ENCODE peak calls at places on chromosome 19, in seven cellular contexts. O is pancreas, D is A549, I is ovary, Q is neural progenitor cell, C is cardiac muscle cell, V is fibroblast of lung. N is an unnamed sample.
A peak's percentile ranks its signal among the peaks of the same experiment; 100 is the strongest.

GRCh38 chr19:1483979-1484428 is 5.0 kb upstream of the C19orf25 start:
- DNase-seq in D (no peak), V (no peak), C (no peak), O (peak; percentile 62), Q (no peak), I (no peak), N (no peak)

GRCh38 chr19:1471514-1472107 is 7.4 kb downstream of the C19orf25 start:
- DNase-seq in C (no peak), I (no peak), V (no peak), Q (peak; percentile 49), D (no peak), O (peak; percentile 66), N (no peak)

GRCh38 chr19:1811472-1811894 is 593 bp downstream of the ATP8B3 start:
- DNase-seq in I (peak; percentile 72), O (peak; percentile 93), Q (no peak), V (peak; percentile 16), C (peak; percentile 14), D (peak; percentile 81), N (peak; percentile 68)

GRCh38 chr19:50835785-50836542 is 2.6 kb upstream of the KLK15 start:
- DNase-seq in Q (peak; percentile 79), V (peak; percentile 35), I (peak; percentile 83), O (peak; percentile 96), C (peak; percentile 86), D (peak; percentile 83), N (peak; percentile 92)

GRCh38 chr19:5048091-5048726 is 79.3 kb downstream of the KDM4B start:
- DNase-seq in O (peak; percentile 92), C (peak; percentile 83), V (peak; percentile 72), I (peak; percentile 87), D (peak; percentile 86), Q (peak; percentile 90), N (peak; percentile 77)

GRCh38 chr19:47032171-47032811 is 12.7 kb downstream of the NPAS1 start:
- DNase-seq in C (peak; percentile 63), V (no peak), O (peak; percentile 84), I (no peak), Q (peak; percentile 71), D (peak; percentile 67), N (peak; percentile 59)

GRCh38 chr19:4550479-4551050 is 8.9 kb downstream of the SEMA6B start:
- DNase-seq in O (peak; percentile 56), I (no peak), V (no peak), C (no peak), Q (no peak), D (no peak), N (no peak)

GRCh38 chr19:12759686-12760085 is 8.1 kb downstream of the BEST2 start:
- DNase-seq in Q (no peak), I (no peak), D (no peak), V (no peak), C (no peak), O (no peak), N (no peak)

GRCh38 chr19:3544742-3545668 is 6.0 kb downstream of the TEKTIP1 start:
- DNase-seq in Q (peak; percentile 60), I (peak; percentile 76), O (peak; percentile 89), V (peak; percentile 42), C (peak; percentile 55), D (peak; percentile 63), N (peak; percentile 76)

GRCh38 chr19:1747285-1748114 is 5.8 kb upstream of the ONECUT3 start:
- DNase-seq in C (no peak), D (peak; percentile 83), Q (peak; percentile 53), O (no peak), V (peak; percentile 55), I (no peak), N (no peak)

GRCh38 chr19:39671739-39672363 is 16.1 kb downstream of the LGALS16 start:
- DNase-seq in D (peak; percentile 83), O (no peak), I (no peak), V (peak; percentile 48), Q (peak; percentile 78), C (peak; percentile 67), N (no peak)

GRCh38 chr19:55297267-55297666 is 13.5 kb downstream of the BRSK1 start:
- DNase-seq in C (no peak), O (no peak), I (no peak), V (no peak), Q (no peak), D (no peak), N (no peak)

GRCh38 chr19:53002479-53002878 is 11.2 kb upstream of the ERVV-1 start:
- DNase-seq in V (no peak), D (no peak), C (no peak), I (no peak), O (no peak), Q (peak; percentile 16), N (no peak)

GRCh38 chr19:14149509-14149994 is 13.2 kb upstream of the ASF1B start:
- DNase-seq in V (peak; percentile 51), D (no peak), O (no peak), C (no peak), I (peak; percentile 78), Q (no peak), N (peak; percentile 65)

GRCh38 chr19:1568320-1569019 is at the start of gene MEX3D:
- DNase-seq in O (peak; percentile 88), Q (peak; percentile 90), C (peak; percentile 89), D (peak; percentile 67), V (peak; percentile 54), I (peak; percentile 84), N (peak; percentile 83)

GRCh38 chr19:53511933-53512374 is 26.0 kb upstream of the ZNF331 start:
- DNase-seq in Q (peak; percentile 84), I (peak; percentile 55), C (peak; percentile 80), V (peak; percentile 49), D (peak; percentile 69), O (peak; percentile 69), N (no peak)

GRCh38 chr19:13103961-13104847 is 1.5 kb upstream of the LYL1 start:
- DNase-seq in O (peak; percentile 71), I (peak; percentile 59), V (no peak), D (no peak), C (peak; percentile 28), Q (peak; percentile 64), N (peak; percentile 83)

GRCh38 chr19:24033962-24034342 is 53.0 kb upstream of the ZNF254 start:
- DNase-seq in O (peak; percentile 45), C (peak; percentile 69), D (peak; percentile 56), V (peak; percentile 68), Q (peak; percentile 46), I (no peak), N (peak; percentile 58)

DNA sequence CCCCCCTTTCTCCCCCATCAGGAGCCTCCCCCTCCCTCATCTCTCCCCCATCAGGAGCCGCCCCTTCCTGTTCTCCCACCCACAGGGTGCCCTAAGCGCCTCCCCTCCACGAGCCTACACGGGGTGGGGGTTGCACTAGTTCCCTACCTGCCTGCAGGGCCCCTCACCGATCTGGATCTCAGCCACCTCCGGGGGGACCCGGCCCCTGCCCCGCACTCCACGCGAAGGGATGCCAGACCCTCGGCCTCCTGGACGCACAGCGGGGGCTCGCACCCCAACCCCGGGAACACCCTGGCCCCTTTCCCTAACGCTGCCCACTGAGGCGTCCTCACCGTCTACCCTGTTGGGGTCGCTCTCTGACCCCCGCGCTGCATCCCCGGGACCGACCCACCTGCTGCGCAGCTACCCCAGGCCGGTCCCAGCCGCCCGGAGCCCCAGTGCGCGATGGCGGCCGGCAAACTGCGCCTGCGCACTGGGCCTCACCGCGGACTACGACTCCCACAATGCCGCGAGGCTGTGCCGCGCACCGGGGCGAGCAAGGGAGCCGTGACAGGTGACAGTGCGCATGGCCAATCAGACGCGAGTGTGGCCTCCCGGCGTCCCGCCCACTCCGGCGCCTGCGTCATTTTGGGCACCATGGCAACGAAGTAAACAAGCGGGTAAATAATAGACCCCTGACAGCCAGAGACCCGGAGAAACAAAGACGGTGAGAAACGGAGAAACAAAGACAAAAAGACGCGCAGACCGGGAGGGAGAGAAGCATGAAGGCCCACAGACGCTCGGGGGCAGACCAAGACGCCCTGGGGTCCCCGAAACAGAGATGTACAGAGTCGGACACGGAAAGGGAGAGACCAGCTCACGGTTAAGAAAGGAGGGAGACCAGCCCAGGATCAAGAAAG is at the start of gene ZSCAN18:
- DNase-seq in C (peak; percentile 99), D (peak; percentile 82), I (peak; percentile 99), O (peak; percentile 100), Q (peak; percentile 100), V (peak; percentile 96), N (peak; percentile 98)
- TF ChIP-seq CTCF in C (no peak), D (no peak), I (no peak), O (no peak), Q (peak; percentile 12), V (no peak), N (no peak)

DNA sequence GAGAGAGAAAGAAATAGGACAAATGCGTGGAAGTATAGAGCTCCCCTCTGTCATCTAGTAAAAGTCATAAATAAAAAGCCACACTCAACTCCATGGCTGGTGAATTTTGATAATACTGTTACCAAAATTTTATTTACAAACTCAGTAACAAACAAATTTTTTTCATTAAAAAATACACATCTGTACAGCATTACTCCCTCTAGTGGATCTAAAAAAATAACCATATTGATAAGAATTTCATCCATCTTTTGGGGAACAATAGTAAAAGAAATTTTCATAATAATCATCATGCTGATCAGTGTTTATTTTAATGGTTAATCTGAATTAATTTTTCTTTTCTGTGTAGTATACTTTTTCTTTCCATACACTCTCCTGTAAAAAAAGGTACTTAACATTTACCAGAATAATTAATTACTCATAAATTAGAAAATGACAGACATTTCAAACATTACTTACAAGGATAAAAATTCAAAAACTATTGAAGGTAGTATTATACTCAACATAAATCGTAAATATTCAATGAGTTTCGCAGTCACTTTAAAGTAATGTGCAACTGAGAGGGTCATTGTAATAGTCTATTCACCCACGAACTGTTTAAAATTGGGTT is 173.5 kb upstream of the LSM14A start:
- DNase-seq in O (no peak), Q (no peak), I (no peak), V (peak; percentile 26), C (no peak), D (peak; percentile 16), N (no peak)
- TF ChIP-seq CTCF in O (peak; percentile 24), Q (peak; percentile 38), I (no peak), V (peak; percentile 20), C (peak; percentile 47), D (peak; percentile 82), N (peak; percentile 43)

DNA sequence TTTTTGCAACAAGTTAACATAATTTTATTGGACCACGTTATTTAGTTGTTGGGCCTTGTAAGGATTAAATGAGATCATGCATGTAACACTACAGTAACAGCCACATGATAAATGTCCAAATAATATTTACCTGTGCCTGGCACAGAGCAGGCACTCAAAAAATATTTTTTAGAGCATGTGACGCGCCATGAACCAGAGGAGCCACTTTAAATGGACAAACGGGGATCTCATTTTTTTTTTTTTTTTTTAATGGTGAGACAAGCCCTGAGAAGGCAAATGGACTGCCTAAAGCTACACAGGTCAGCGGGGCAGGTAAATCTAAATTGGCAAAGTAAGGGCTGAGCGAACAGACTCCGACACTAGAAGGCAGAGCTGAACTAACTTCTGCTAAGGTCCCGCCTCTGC is 840 bp upstream of the RPS19 start:
- DNase-seq in Q (no peak), C (no peak), V (no peak), O (no peak), I (no peak), D (no peak), N (no peak)
- TF ChIP-seq CTCF in Q (no peak), C (no peak), V (no peak), O (no peak), I (no peak), D (no peak), N (no peak)

GRCh38 chr19:10565028-10565566 is 713 bp downstream of the KRI1 start:
- DNase-seq in V (peak; percentile 32), C (peak; percentile 50), O (no peak), I (peak; percentile 63), D (peak; percentile 44), Q (peak; percentile 81), N (no peak)
- TF ChIP-seq CTCF in V (peak; percentile 36), C (peak; percentile 45), O (no peak), I (no peak), D (no peak), Q (peak; percentile 43), N (no peak)

N was measured in right lobe of liver.